ENCODE peak calls at places on chromosomes 4 and X, in six cellular contexts. A is AG04449, F is body of pancreas, C is choroid plexus epithelial cell, U is AG09309, J is astrocyte of the spinal cord. G is an unnamed sample.

GRCh38 chr4:79446145-79446544 is 38.1 kb upstream of the GK2 start:
- DNase-seq in C (no peak), U (no peak), J (peak; percentile 14), A (no peak), F (no peak), G (no peak)

GRCh38 chr4:125765936-125766335 is 451.2 kb downstream of the FAT4 start:
- DNase-seq in U (no peak), C (peak; percentile 52), A (no peak), F (no peak), J (no peak), G (no peak)

GRCh38 chr4:2981256-2981804 is 18.0 kb downstream of the GRK4 start:
- DNase-seq in F (no peak), A (no peak), U (no peak), J (no peak), C (no peak), G (no peak)

GRCh38 chr4:30835044-30835443 is 114.9 kb downstream of the PCDH7 start:
- DNase-seq in A (no peak), J (no peak), U (no peak), F (no peak), C (no peak), G (no peak)

GRCh38 chrX:23003121-23003520 is 3.4 kb downstream of the DDX53 start:
- DNase-seq in U (no peak), J (peak; percentile 34), C (peak; percentile 46), F (no peak), A (peak; percentile 5), G (no peak)

GRCh38 chrX:148580016-148580415 is 79.6 kb downstream of the AFF2 start:
- DNase-seq in J (peak; percentile 50), C (no peak), A (no peak), U (no peak), F (no peak), G (no peak)

GRCh38 chr4:86661418-86661817 is 67.3 kb downstream of the PTPN13 start:
- DNase-seq in J (no peak), C (no peak), U (no peak), F (no peak), A (no peak), G (no peak)

GRCh38 chrX:111244238-111244750 is 26.0 kb downstream of the CAPN6 start:
- DNase-seq in A (no peak), U (no peak), F (no peak), C (peak; percentile 14), J (peak; percentile 14), G (peak; percentile 24)

GRCh38 chrX:28590394-28590793 is 3.1 kb downstream of the IL1RAPL1 start:
- DNase-seq in C (peak; percentile 48), J (no peak), U (no peak), A (no peak), F (no peak), G (no peak)

GRCh38 chrX:150984164-150984824 is 1.2 kb downstream of the HMGB3 start:
- DNase-seq in J (no peak), C (no peak), A (no peak), F (no peak), U (no peak), G (no peak)

GRCh38 chr4:186719925-186720694 is 3.5 kb downstream of the FAT1 start:
- DNase-seq in J (peak; percentile 53), C (peak; percentile 75), F (no peak), U (no peak), A (no peak), G (no peak)

GRCh38 chr4:152063301-152064235 is 302.8 kb upstream of the GATB start:
- DNase-seq in J (no peak), A (no peak), U (no peak), C (no peak), F (peak; percentile 12), G (no peak)

GRCh38 chr4:16505726-16506125 is 279.5 kb upstream of the TAPT1 start:
- DNase-seq in A (no peak), C (peak; percentile 46), F (no peak), J (no peak), U (no peak), G (no peak)

GRCh38 chr4:87251104-87251503 is 30.7 kb upstream of the KLHL8 start:
- DNase-seq in U (no peak), J (peak; percentile 15), F (peak; percentile 39), C (no peak), A (no peak), G (no peak)

GRCh38 chrX:40095588-40096394 is 2.0 kb downstream of the BCOR start:
- DNase-seq in A (no peak), U (no peak), J (no peak), C (peak; percentile 41), F (no peak), G (no peak)

GRCh38 chrX:150299579-150299978 is 63.5 kb upstream of the MAMLD1 start:
- DNase-seq in C (no peak), F (no peak), U (no peak), A (no peak), J (no peak), G (no peak)

GRCh38 chr4:52919451-52919850 is 57.3 kb downstream of the RASL11B start:
- DNase-seq in J (no peak), U (no peak), A (no peak), C (no peak), F (no peak), G (no peak)

GRCh38 chr4:143374771-143375170 is 38.1 kb downstream of the GAB1 start:
- DNase-seq in J (no peak), U (no peak), A (no peak), C (no peak), F (no peak), G (no peak)

GRCh38 chr4:140236649-140237160 is 82.7 kb upstream of the MAML3 start:
- DNase-seq in J (no peak), F (no peak), A (no peak), C (no peak), U (no peak), G (no peak)

DNA sequence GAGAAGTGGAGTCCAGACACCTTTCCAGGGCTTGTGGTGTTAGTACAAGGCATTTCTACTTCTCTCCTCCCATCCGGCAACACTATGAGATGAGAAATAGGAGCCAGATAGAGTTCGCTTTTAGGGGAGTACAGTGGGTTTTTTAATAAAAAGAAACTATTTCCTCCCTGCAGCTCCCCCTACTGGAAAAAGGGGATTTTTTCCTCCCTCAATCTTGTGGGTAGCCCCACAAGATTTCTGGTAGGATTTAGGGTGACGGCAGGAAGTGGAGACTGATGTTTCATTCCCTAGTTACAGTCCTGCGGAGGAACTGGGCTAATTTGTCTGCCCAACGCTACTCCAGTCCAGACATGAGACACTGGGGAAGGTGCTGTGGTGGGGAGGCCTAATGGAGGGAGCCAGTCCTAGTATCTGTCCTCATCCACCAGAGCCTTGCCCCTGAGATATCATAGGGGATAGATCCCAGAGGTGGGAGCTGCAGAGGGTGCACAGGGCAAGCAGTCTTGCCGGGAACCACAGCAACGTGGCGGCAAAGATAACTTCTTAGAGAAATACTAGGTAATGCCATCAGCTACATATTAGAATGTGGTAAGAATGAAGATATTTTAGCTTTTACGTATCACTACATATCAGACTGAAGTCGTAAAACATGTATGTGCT is 45.6 kb upstream of the PRKG2 start:
- DNase-seq in A (no peak), U (no peak), J (no peak), C (peak; percentile 38), F (no peak), G (no peak)
- TF ChIP-seq CTCF in A (no peak), U (peak; percentile 56), J (peak; percentile 45), C (peak; percentile 65), F (no peak), G (peak; percentile 4)

DNA sequence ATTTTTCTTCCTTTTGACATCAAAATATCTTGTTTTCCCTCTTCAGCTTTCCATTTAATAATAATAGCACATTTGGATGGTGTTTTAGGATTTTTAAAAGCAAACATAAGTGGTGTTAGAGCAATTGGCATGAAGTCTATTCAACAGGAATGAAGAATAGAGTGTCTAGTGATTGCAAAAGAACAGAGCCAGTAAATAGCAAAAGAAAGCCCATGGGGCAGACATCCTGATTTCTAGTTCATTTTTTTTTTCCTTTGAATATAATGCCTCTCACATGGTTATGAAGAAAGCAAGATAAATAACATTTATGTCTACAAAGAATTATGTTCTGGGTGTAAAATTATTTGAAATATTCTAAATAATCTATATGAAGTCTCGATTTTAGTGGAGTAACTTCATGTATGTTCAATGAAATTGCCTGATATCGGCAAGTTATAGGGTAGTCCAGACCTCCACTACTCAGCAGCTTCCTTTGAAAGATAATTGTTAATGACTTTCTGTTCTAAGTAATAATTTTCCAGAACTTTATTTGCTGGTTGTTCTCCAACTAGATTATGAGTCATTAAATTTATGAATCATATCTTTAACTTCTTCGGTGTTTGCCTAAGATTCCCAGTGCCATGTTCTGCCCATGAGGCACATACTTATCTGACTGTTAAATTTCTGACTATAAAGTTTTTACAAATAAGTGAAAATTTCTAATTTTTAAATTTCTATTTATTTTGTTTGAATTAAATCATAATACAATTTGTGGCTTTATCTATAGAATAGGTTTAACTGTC is 587.9 kb downstream of the TLL1 start:
- DNase-seq in J (peak; percentile 7), C (peak; percentile 11), F (no peak), U (no peak), A (no peak), G (no peak)
- TF ChIP-seq CTCF in J (no peak), C (no peak), F (no peak), U (no peak), A (no peak), G (no peak)

GRCh38 chr4:8342651-8343050 is 73.1 kb downstream of the HTRA3 start:
- DNase-seq in U (no peak), A (no peak), J (no peak), C (no peak), F (no peak), G (no peak)
- TF ChIP-seq CTCF in U (peak; percentile 2), A (peak; percentile 20), J (peak; percentile 20), C (peak; percentile 32), F (no peak), G (no peak)

GRCh38 chr4:75891611-75892010 is 10.6 kb downstream of the PPEF2 start:
- DNase-seq in A (no peak), J (no peak), C (no peak), U (no peak), F (no peak), G (no peak)
- TF ChIP-seq CTCF in A (no peak), J (no peak), C (no peak), U (no peak), F (no peak), G (no peak)

GRCh38 chr4:7802093-7802726 is 137.5 kb downstream of the AFAP1 start:
- DNase-seq in F (peak; percentile 71), C (peak; percentile 94), U (peak; percentile 50), J (peak; percentile 88), A (no peak), G (peak; percentile 85)
- TF ChIP-seq CTCF in F (peak; percentile 76), C (peak; percentile 97), U (peak; percentile 89), J (peak; percentile 89), A (peak; percentile 93), G (peak; percentile 93)

GRCh38 chr4:154417358-154417673 is 74.3 kb downstream of the DCHS2 start:
- DNase-seq in U (no peak), C (no peak), F (no peak), J (no peak), A (no peak), G (no peak)

GRCh38 chr4:154421618-154422017 is 70.0 kb downstream of the DCHS2 start:
- DNase-seq in J (no peak), F (no peak), U (no peak), C (no peak), A (no peak), G (no peak)

GRCh38 chr4:154415313-154415712 is 76.3 kb downstream of the DCHS2 start:
- DNase-seq in F (no peak), U (no peak), J (no peak), A (no peak), C (no peak), G (no peak)

GRCh38 chr4:154414796-154415195 is 76.8 kb downstream of the DCHS2 start:
- DNase-seq in A (no peak), U (no peak), F (no peak), J (no peak), C (no peak), G (no peak)

GRCh38 chr4:154416183-154416543 is 75.4 kb downstream of the DCHS2 start:
- DNase-seq in C (no peak), A (no peak), J (no peak), U (no peak), F (no peak), G (peak; percentile 10)
- TF ChIP-seq CTCF in C (no peak), A (no peak), J (no peak), U (no peak), F (no peak), G (peak; percentile 11)

G was measured in GM10248.